ENCODE peak calls at places on chromosomes 2 and 18, in five cellular contexts. Z is HCT116; C is activated naive CD8-positive, alpha-beta T cell treated with anti-CD3 and anti-CD28 coated beads, Interleukin-2, amount 50 U/mL, for 24 hours; N is central memory CD8-positive, alpha-beta T cell; Y is A549. B is an unnamed sample.

GRCh38 chr2:40434638-40435296 is 17.1 kb downstream of the SLC8A1 start:
- ATAC-seq in Y (peak), C (no peak), N (no peak), Z (peak), B (no peak)

GRCh38 chr18:76982038-76982437 is 150.5 kb downstream of the MBP start:
- ATAC-seq in N (no peak), Z (no peak), Y (no peak), C (no peak), B (no peak)

GRCh38 chr2:221423212-221423804 is 148.8 kb downstream of the EPHA4 start:
- ATAC-seq in C (no peak), Y (no peak), Z (no peak), N (no peak), B (no peak)

GRCh38 chr2:25618676-25619075 is 54.7 kb downstream of the DTNB start:
- ATAC-seq in Z (peak), Y (peak), C (no peak), N (no peak), B (no peak)

GRCh38 chr2:42881732-42882131 is 89.3 kb upstream of the HAAO start:
- ATAC-seq in N (no peak), Z (no peak), Y (no peak), C (peak), B (no peak)

GRCh38 chr2:20231632-20232031 is 6.7 kb upstream of the SDC1 start:
- ATAC-seq in N (no peak), Y (peak), Z (peak), C (peak), B (peak)

GRCh38 chr2:17518212-17519154 is at the start of gene RAD51AP2:
- ATAC-seq in Z (peak), C (peak), N (no peak), Y (peak), B (peak)

GRCh38 chr2:38744399-38744780 is 6.8 kb downstream of the SRSF7 start:
- ATAC-seq in Z (no peak), C (no peak), Y (no peak), N (no peak), B (no peak)

GRCh38 chr2:105455488-105455991 is 56.7 kb upstream of the FHL2 start:
- ATAC-seq in C (no peak), Y (peak), N (no peak), Z (peak), B (no peak)